ENCODE peak calls at places on chromosomes 2 and 18, in ten cellular contexts. One of them, this sample, is unnamed.

GRCh38 chr2:233773854-233774253 is 4.3 kb upstream of the MROH2A start:
- DNase-seq in stomach: no peak
- DNase-seq in Panc1: no peak
- DNase-seq in suprapubic skin: no peak
- DNase-seq in sigmoid colon: no peak
- DNase-seq in K562: no peak
- DNase-seq in upper lobe of left lung: no peak
- DNase-seq in endothelial cell of umbilical vein: no peak
- DNase-seq in spleen: no peak
- DNase-seq in HepG2: no peak
- DNase-seq in this sample: no peak

GRCh38 chr2:66508358-66509071 is 73.6 kb downstream of the MEIS1 start:
- DNase-seq in stomach: no peak
- DNase-seq in Panc1: no peak
- DNase-seq in suprapubic skin: no peak
- DNase-seq in sigmoid colon: no peak
- DNase-seq in K562: no peak
- DNase-seq in upper lobe of left lung: no peak
- DNase-seq in endothelial cell of umbilical vein: peak; percentile 47
- DNase-seq in spleen: no peak
- DNase-seq in HepG2: no peak
- DNase-seq in this sample: no peak

GRCh38 chr2:235688511-235689426 is 194.9 kb downstream of the AGAP1 start:
- DNase-seq in stomach: no peak
- DNase-seq in Panc1: no peak
- DNase-seq in suprapubic skin: no peak
- DNase-seq in sigmoid colon: no peak
- DNase-seq in K562: no peak
- DNase-seq in upper lobe of left lung: no peak
- DNase-seq in endothelial cell of umbilical vein: no peak
- DNase-seq in spleen: no peak
- DNase-seq in HepG2: no peak
- DNase-seq in this sample: peak; percentile 61

GRCh38 chr2:37854676-37855282 is 70.3 kb upstream of the RMDN2 start:
- DNase-seq in stomach: no peak
- DNase-seq in Panc1: no peak
- DNase-seq in suprapubic skin: no peak
- DNase-seq in sigmoid colon: no peak
- DNase-seq in K562: no peak
- DNase-seq in upper lobe of left lung: no peak
- DNase-seq in endothelial cell of umbilical vein: no peak
- DNase-seq in spleen: no peak
- DNase-seq in HepG2: no peak
- DNase-seq in this sample: no peak

GRCh38 chr2:232342635-232343565 is 35.7 kb upstream of the ALPP start:
- DNase-seq in stomach: no peak
- DNase-seq in Panc1: no peak
- DNase-seq in suprapubic skin: peak; percentile 42
- DNase-seq in sigmoid colon: peak; percentile 29
- DNase-seq in K562: no peak
- DNase-seq in upper lobe of left lung: no peak
- DNase-seq in endothelial cell of umbilical vein: no peak
- DNase-seq in spleen: peak; percentile 57
- DNase-seq in HepG2: no peak
- DNase-seq in this sample: no peak

GRCh38 chr2:54577035-54577434 is 120.9 kb downstream of the SPTBN1 start:
- DNase-seq in stomach: peak; percentile 90
- DNase-seq in Panc1: no peak
- DNase-seq in suprapubic skin: no peak
- DNase-seq in sigmoid colon: peak; percentile 74
- DNase-seq in K562: no peak
- DNase-seq in upper lobe of left lung: peak; percentile 81
- DNase-seq in endothelial cell of umbilical vein: peak; percentile 59
- DNase-seq in spleen: no peak
- DNase-seq in HepG2: peak; percentile 87
- DNase-seq in this sample: no peak

GRCh38 chr18:11808001-11808855 is 43.0 kb upstream of the CHMP1B start:
- DNase-seq in stomach: no peak
- DNase-seq in Panc1: peak; percentile 59
- DNase-seq in suprapubic skin: no peak
- DNase-seq in sigmoid colon: no peak
- DNase-seq in K562: no peak
- DNase-seq in upper lobe of left lung: no peak
- DNase-seq in endothelial cell of umbilical vein: no peak
- DNase-seq in spleen: no peak
- DNase-seq in HepG2: peak; percentile 52
- DNase-seq in this sample: no peak

GRCh38 chr2:148555622-148556294 is 88.8 kb upstream of the EPC2 start:
- DNase-seq in stomach: no peak
- DNase-seq in Panc1: no peak
- DNase-seq in suprapubic skin: no peak
- DNase-seq in sigmoid colon: no peak
- DNase-seq in K562: no peak
- DNase-seq in upper lobe of left lung: no peak
- DNase-seq in endothelial cell of umbilical vein: no peak
- DNase-seq in spleen: no peak
- DNase-seq in HepG2: no peak
- DNase-seq in this sample: no peak

GRCh38 chr2:220365023-220365422 is 737.6 kb downstream of the SLC4A3 start:
- DNase-seq in stomach: no peak
- DNase-seq in Panc1: no peak
- DNase-seq in suprapubic skin: no peak
- DNase-seq in sigmoid colon: no peak
- DNase-seq in K562: no peak
- DNase-seq in upper lobe of left lung: no peak
- DNase-seq in endothelial cell of umbilical vein: no peak
- DNase-seq in spleen: no peak
- DNase-seq in HepG2: no peak
- DNase-seq in this sample: no peak

GRCh38 chr2:102599486-102599885 is 19.9 kb upstream of the SLC9A2 start:
- DNase-seq in stomach: no peak
- DNase-seq in Panc1: no peak
- DNase-seq in suprapubic skin: no peak
- DNase-seq in sigmoid colon: no peak
- DNase-seq in K562: no peak
- DNase-seq in upper lobe of left lung: no peak
- DNase-seq in endothelial cell of umbilical vein: no peak
- DNase-seq in spleen: no peak
- DNase-seq in HepG2: no peak
- DNase-seq in this sample: no peak

GRCh38 chr2:128500136-128500800 is 181.6 kb upstream of the HS6ST1 start:
- DNase-seq in stomach: peak; percentile 9
- DNase-seq in Panc1: no peak
- DNase-seq in suprapubic skin: no peak
- DNase-seq in sigmoid colon: no peak
- DNase-seq in K562: no peak
- DNase-seq in upper lobe of left lung: peak; percentile 9
- DNase-seq in endothelial cell of umbilical vein: no peak
- DNase-seq in spleen: peak; percentile 54
- DNase-seq in HepG2: no peak
- DNase-seq in this sample: no peak

GRCh38 chr18:2985628-2986027 is 27.3 kb downstream of the LPIN2 start:
- DNase-seq in stomach: no peak
- DNase-seq in Panc1: no peak
- DNase-seq in suprapubic skin: no peak
- DNase-seq in sigmoid colon: no peak
- DNase-seq in K562: peak; percentile 57
- DNase-seq in upper lobe of left lung: no peak
- DNase-seq in endothelial cell of umbilical vein: peak; percentile 48
- DNase-seq in spleen: no peak
- DNase-seq in HepG2: peak; percentile 50
- DNase-seq in this sample: no peak

GRCh38 chr2:240933048-240933965 is 27.2 kb downstream of the CROCC2 start:
- DNase-seq in stomach: peak; percentile 19
- DNase-seq in Panc1: no peak
- DNase-seq in suprapubic skin: peak; percentile 59
- DNase-seq in sigmoid colon: peak; percentile 59
- DNase-seq in K562: no peak
- DNase-seq in upper lobe of left lung: peak; percentile 19
- DNase-seq in endothelial cell of umbilical vein: no peak
- DNase-seq in spleen: peak; percentile 73
- DNase-seq in HepG2: no peak
- DNase-seq in this sample: peak; percentile 7

GRCh38 chr2:23824777-23825212 is 102.1 kb downstream of the ATAD2B start:
- DNase-seq in stomach: no peak
- DNase-seq in Panc1: peak; percentile 48
- DNase-seq in suprapubic skin: no peak
- DNase-seq in sigmoid colon: no peak
- DNase-seq in K562: peak; percentile 23
- DNase-seq in upper lobe of left lung: no peak
- DNase-seq in endothelial cell of umbilical vein: peak; percentile 78
- DNase-seq in spleen: no peak
- DNase-seq in HepG2: peak; percentile 51
- DNase-seq in this sample: no peak

GRCh38 chr2:235669269-235669831 is 175.5 kb downstream of the AGAP1 start:
- DNase-seq in stomach: peak; percentile 72
- DNase-seq in Panc1: no peak
- DNase-seq in suprapubic skin: no peak
- DNase-seq in sigmoid colon: peak; percentile 84
- DNase-seq in K562: no peak
- DNase-seq in upper lobe of left lung: peak; percentile 46
- DNase-seq in endothelial cell of umbilical vein: peak; percentile 35
- DNase-seq in spleen: no peak
- DNase-seq in HepG2: peak; percentile 69
- DNase-seq in this sample: peak; percentile 77

GRCh38 chr2:203650860-203651613 is 55.4 kb upstream of the CD28 start:
- DNase-seq in stomach: peak; percentile 39
- DNase-seq in Panc1: peak; percentile 57
- DNase-seq in suprapubic skin: no peak
- DNase-seq in sigmoid colon: peak; percentile 67
- DNase-seq in K562: no peak
- DNase-seq in upper lobe of left lung: peak; percentile 59
- DNase-seq in endothelial cell of umbilical vein: peak; percentile 53
- DNase-seq in spleen: no peak
- DNase-seq in HepG2: peak; percentile 98
- DNase-seq in this sample: peak; percentile 69

GRCh38 chr2:135164431-135164830 is 112.3 kb downstream of the RAB3GAP1 start:
- DNase-seq in stomach: no peak
- DNase-seq in Panc1: no peak
- DNase-seq in suprapubic skin: no peak
- DNase-seq in sigmoid colon: no peak
- DNase-seq in K562: no peak
- DNase-seq in upper lobe of left lung: no peak
- DNase-seq in endothelial cell of umbilical vein: no peak
- DNase-seq in spleen: no peak
- DNase-seq in HepG2: no peak
- DNase-seq in this sample: no peak

GRCh38 chr2:129929321-129930290 is 49.9 kb upstream of the RAB6C start:
- DNase-seq in stomach: no peak
- DNase-seq in Panc1: no peak
- DNase-seq in suprapubic skin: no peak
- DNase-seq in sigmoid colon: no peak
- DNase-seq in K562: no peak
- DNase-seq in upper lobe of left lung: no peak
- DNase-seq in endothelial cell of umbilical vein: no peak
- DNase-seq in spleen: no peak
- DNase-seq in HepG2: no peak
- DNase-seq in this sample: no peak

GRCh38 chr2:88838165-88838635 is 146.7 kb downstream of the RPIA start:
- DNase-seq in stomach: no peak
- DNase-seq in Panc1: no peak
- DNase-seq in suprapubic skin: no peak
- DNase-seq in sigmoid colon: no peak
- DNase-seq in K562: no peak
- DNase-seq in upper lobe of left lung: no peak
- DNase-seq in endothelial cell of umbilical vein: no peak
- DNase-seq in spleen: peak; percentile 80
- DNase-seq in HepG2: no peak
- DNase-seq in this sample: peak; percentile 57
- TF ChIP-seq POLR2AphosphoS5 in stomach: no peak
- TF ChIP-seq POLR2AphosphoS5 in Panc1: no peak
- TF ChIP-seq POLR2AphosphoS5 in suprapubic skin: no peak
- TF ChIP-seq POLR2AphosphoS5 in sigmoid colon: no peak
- TF ChIP-seq POLR2AphosphoS5 in K562: no peak
- TF ChIP-seq POLR2AphosphoS5 in upper lobe of left lung: no peak
- TF ChIP-seq POLR2AphosphoS5 in endothelial cell of umbilical vein: no peak
- TF ChIP-seq POLR2AphosphoS5 in spleen: peak; percentile 82
- TF ChIP-seq POLR2AphosphoS5 in HepG2: no peak
- TF ChIP-seq POLR2AphosphoS5 in this sample: no peak

GRCh38 chr18:64090876-64091275 is 58.0 kb downstream of the LINC00305 start:
- DNase-seq in stomach: no peak
- DNase-seq in Panc1: no peak
- DNase-seq in suprapubic skin: no peak
- DNase-seq in sigmoid colon: no peak
- DNase-seq in K562: no peak
- DNase-seq in upper lobe of left lung: no peak
- DNase-seq in endothelial cell of umbilical vein: no peak
- DNase-seq in spleen: no peak
- DNase-seq in HepG2: no peak
- DNase-seq in this sample: no peak
- H3K27ac ChIP-seq in stomach: no peak overlapping the region
- H3K27ac ChIP-seq in Panc1: no peak overlapping the region
- H3K27ac ChIP-seq in suprapubic skin: no peak overlapping the region
- H3K27ac ChIP-seq in sigmoid colon: no peak overlapping the region
- H3K27ac ChIP-seq in K562: no peak overlapping the region
- H3K27ac ChIP-seq in upper lobe of left lung: no peak overlapping the region
- H3K27ac ChIP-seq in endothelial cell of umbilical vein: no peak overlapping the region
- H3K27ac ChIP-seq in spleen: no peak overlapping the region
- H3K27ac ChIP-seq in HepG2: no peak overlapping the region
- H3K27ac ChIP-seq in this sample: no peak overlapping the region

GRCh38 chr2:230864605-230865323 is at the start of gene ITM2C:
- DNase-seq in stomach: peak; percentile 75
- DNase-seq in Panc1: no peak
- DNase-seq in suprapubic skin: no peak
- DNase-seq in sigmoid colon: peak; percentile 84
- DNase-seq in K562: peak; percentile 93
- DNase-seq in upper lobe of left lung: peak; percentile 54
- DNase-seq in endothelial cell of umbilical vein: peak; percentile 19
- DNase-seq in spleen: peak; percentile 91
- DNase-seq in HepG2: peak; percentile 59
- DNase-seq in this sample: peak; percentile 89
- TF ChIP-seq POLR2AphosphoS5 in stomach: peak; percentile 55
- TF ChIP-seq POLR2AphosphoS5 in Panc1: no peak
- TF ChIP-seq POLR2AphosphoS5 in suprapubic skin: no peak
- TF ChIP-seq POLR2AphosphoS5 in sigmoid colon: peak; percentile 76
- TF ChIP-seq POLR2AphosphoS5 in K562: peak; percentile 41
- TF ChIP-seq POLR2AphosphoS5 in upper lobe of left lung: no peak
- TF ChIP-seq POLR2AphosphoS5 in endothelial cell of umbilical vein: no peak
- TF ChIP-seq POLR2AphosphoS5 in spleen: peak; percentile 70
- TF ChIP-seq POLR2AphosphoS5 in HepG2: peak; percentile 82
- TF ChIP-seq POLR2AphosphoS5 in this sample: peak; percentile 93

DNA sequence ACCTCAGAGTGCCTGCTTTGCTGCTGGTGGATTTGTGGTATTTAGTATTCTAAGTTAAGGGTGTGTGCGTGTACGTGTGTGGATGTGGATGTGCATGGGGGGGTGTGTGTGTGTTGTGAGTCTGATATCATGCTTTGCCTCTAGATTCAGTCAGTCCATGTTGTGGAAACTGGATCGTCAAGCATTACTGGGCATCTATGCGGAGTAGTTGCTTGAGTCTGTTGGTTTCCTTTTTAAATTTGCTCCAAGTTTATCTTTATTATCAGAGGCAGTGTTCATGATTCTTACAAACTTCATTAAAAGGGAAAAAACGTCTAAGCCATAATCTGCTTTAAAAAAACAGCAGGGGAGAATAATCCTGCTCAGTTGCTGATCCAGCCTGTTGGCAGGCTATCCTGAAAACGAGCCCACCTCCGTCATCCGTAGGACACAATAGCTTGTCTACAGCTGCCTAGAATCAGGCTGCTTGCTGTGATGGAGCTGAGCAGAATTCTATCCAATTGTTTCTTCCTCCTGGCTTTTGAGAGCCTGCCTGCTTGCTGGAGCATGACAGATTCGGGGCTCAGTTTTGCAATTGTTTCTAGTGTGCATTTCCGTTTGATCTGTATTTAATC is 6.7 kb downstream of the SH3RF3 start:
- DNase-seq in stomach: no peak
- DNase-seq in Panc1: no peak
- DNase-seq in suprapubic skin: no peak
- DNase-seq in sigmoid colon: no peak
- DNase-seq in K562: no peak
- DNase-seq in upper lobe of left lung: no peak
- DNase-seq in endothelial cell of umbilical vein: peak; percentile 49
- DNase-seq in spleen: no peak
- DNase-seq in HepG2: no peak
- DNase-seq in this sample: no peak
- H3K27ac ChIP-seq in stomach: no peak overlapping the region
- H3K27ac ChIP-seq in Panc1: no peak overlapping the region
- H3K27ac ChIP-seq in suprapubic skin: no peak overlapping the region
- H3K27ac ChIP-seq in sigmoid colon: no peak overlapping the region
- H3K27ac ChIP-seq in K562: no peak overlapping the region
- H3K27ac ChIP-seq in upper lobe of left lung: no peak overlapping the region
- H3K27ac ChIP-seq in endothelial cell of umbilical vein: no peak overlapping the region
- H3K27ac ChIP-seq in spleen: no peak overlapping the region
- H3K27ac ChIP-seq in HepG2: no peak overlapping the region
- H3K27ac ChIP-seq in this sample: no peak overlapping the region